ENCODE peak calls at places on chromosomes 1 and 21, in ten cellular contexts. One of them, this sample, is unnamed. For H3K9me3, the result is how much of the 10 kb centered on the place peaks cover.

GRCh38 chr1:168498159-168498609 is 45.6 kb downstream of the XCL2 start:
- DNase-seq in tibial artery: no peak
- DNase-seq in uterus: no peak
- DNase-seq in AG04450: no peak
- DNase-seq in psoas muscle: no peak
- DNase-seq in CD8-positive, alpha-beta T cell: no peak
- DNase-seq in fibroblast of lung: peak
- DNase-seq in tibial nerve: no peak
- DNase-seq in upper lobe of right lung: no peak
- DNase-seq in adipocyte: peak
- DNase-seq in this sample: peak

GRCh38 chr1:54716299-54717047 is 812 bp downstream of the TTC4 start:
- DNase-seq in adipocyte: peak
- DNase-seq in tibial artery: no peak
- DNase-seq in AG04450: no peak
- DNase-seq in uterus: no peak
- DNase-seq in fibroblast of lung: peak
- DNase-seq in psoas muscle: no peak
- DNase-seq in upper lobe of right lung: no peak
- DNase-seq in CD8-positive, alpha-beta T cell: no peak
- DNase-seq in tibial nerve: no peak
- DNase-seq in this sample: no peak

GRCh38 chr1:8665824-8666223 is 151.6 kb downstream of the RERE start:
- DNase-seq in upper lobe of right lung: no peak
- DNase-seq in tibial artery: no peak
- DNase-seq in tibial nerve: no peak
- DNase-seq in adipocyte: no peak
- DNase-seq in AG04450: no peak
- DNase-seq in CD8-positive, alpha-beta T cell: no peak
- DNase-seq in uterus: no peak
- DNase-seq in fibroblast of lung: no peak
- DNase-seq in psoas muscle: no peak
- DNase-seq in this sample: peak

GRCh38 chr1:19488136-19488535 is 2.8 kb upstream of the CAPZB start:
- DNase-seq in tibial artery: peak
- DNase-seq in CD8-positive, alpha-beta T cell: no peak
- DNase-seq in fibroblast of lung: no peak
- DNase-seq in AG04450: no peak
- DNase-seq in upper lobe of right lung: no peak
- DNase-seq in psoas muscle: no peak
- DNase-seq in adipocyte: no peak
- DNase-seq in tibial nerve: no peak
- DNase-seq in uterus: peak
- DNase-seq in this sample: no peak

GRCh38 chr1:169326644-169327316 is 40.8 kb downstream of the NME7 start:
- DNase-seq in CD8-positive, alpha-beta T cell: no peak
- DNase-seq in tibial nerve: no peak
- DNase-seq in tibial artery: no peak
- DNase-seq in fibroblast of lung: peak
- DNase-seq in upper lobe of right lung: no peak
- DNase-seq in AG04450: no peak
- DNase-seq in uterus: no peak
- DNase-seq in psoas muscle: no peak
- DNase-seq in adipocyte: peak
- DNase-seq in this sample: no peak

GRCh38 chr21:41678016-41678935 is 88.6 kb downstream of the RIPK4 start:
- DNase-seq in fibroblast of lung: peak
- DNase-seq in psoas muscle: no peak
- DNase-seq in CD8-positive, alpha-beta T cell: no peak
- DNase-seq in upper lobe of right lung: peak
- DNase-seq in uterus: no peak
- DNase-seq in tibial nerve: no peak
- DNase-seq in AG04450: no peak
- DNase-seq in tibial artery: no peak
- DNase-seq in adipocyte: no peak
- DNase-seq in this sample: no peak

GRCh38 chr1:29396438-29397255 is 160.3 kb downstream of the PTPRU start:
- DNase-seq in CD8-positive, alpha-beta T cell: no peak
- DNase-seq in upper lobe of right lung: no peak
- DNase-seq in uterus: no peak
- DNase-seq in fibroblast of lung: peak
- DNase-seq in tibial nerve: no peak
- DNase-seq in adipocyte: peak
- DNase-seq in AG04450: no peak
- DNase-seq in psoas muscle: no peak
- DNase-seq in tibial artery: no peak
- DNase-seq in this sample: no peak

GRCh38 chr1:37323486-37324377 is 150.6 kb upstream of the ZC3H12A start:
- DNase-seq in psoas muscle: no peak
- DNase-seq in adipocyte: no peak
- DNase-seq in fibroblast of lung: no peak
- DNase-seq in AG04450: no peak
- DNase-seq in CD8-positive, alpha-beta T cell: no peak
- DNase-seq in tibial nerve: no peak
- DNase-seq in upper lobe of right lung: no peak
- DNase-seq in uterus: no peak
- DNase-seq in tibial artery: no peak
- DNase-seq in this sample: peak

GRCh38 chr21:26887241-26887640 is 42.0 kb upstream of the ADAMTS1 start:
- DNase-seq in uterus: no peak
- DNase-seq in tibial artery: no peak
- DNase-seq in CD8-positive, alpha-beta T cell: no peak
- DNase-seq in upper lobe of right lung: no peak
- DNase-seq in psoas muscle: no peak
- DNase-seq in AG04450: no peak
- DNase-seq in fibroblast of lung: peak
- DNase-seq in adipocyte: peak
- DNase-seq in tibial nerve: no peak
- DNase-seq in this sample: no peak

GRCh38 chr1:54356680-54357147 is 49.5 kb downstream of the SSBP3 start:
- DNase-seq in psoas muscle: no peak
- DNase-seq in AG04450: no peak
- DNase-seq in tibial nerve: no peak
- DNase-seq in uterus: no peak
- DNase-seq in upper lobe of right lung: no peak
- DNase-seq in adipocyte: no peak
- DNase-seq in CD8-positive, alpha-beta T cell: peak
- DNase-seq in fibroblast of lung: no peak
- DNase-seq in tibial artery: no peak
- DNase-seq in this sample: no peak

GRCh38 chr1:13661539-13661938 is 38.4 kb upstream of the PRDM2 start:
- DNase-seq in uterus: peak
- DNase-seq in fibroblast of lung: peak
- DNase-seq in upper lobe of right lung: no peak
- DNase-seq in CD8-positive, alpha-beta T cell: no peak
- DNase-seq in adipocyte: no peak
- DNase-seq in tibial artery: no peak
- DNase-seq in tibial nerve: no peak
- DNase-seq in psoas muscle: no peak
- DNase-seq in AG04450: no peak
- DNase-seq in this sample: no peak

GRCh38 chr1:232376632-232377493 is 253.1 kb downstream of the SIPA1L2 start:
- DNase-seq in uterus: no peak
- DNase-seq in tibial nerve: no peak
- DNase-seq in fibroblast of lung: no peak
- DNase-seq in tibial artery: no peak
- DNase-seq in adipocyte: no peak
- DNase-seq in CD8-positive, alpha-beta T cell: no peak
- DNase-seq in psoas muscle: no peak
- DNase-seq in upper lobe of right lung: no peak
- DNase-seq in AG04450: no peak
- DNase-seq in this sample: no peak

GRCh38 chr1:65812065-65812464 is 19.4 kb downstream of the PDE4B start:
- DNase-seq in tibial nerve: peak
- DNase-seq in fibroblast of lung: peak
- DNase-seq in adipocyte: peak
- DNase-seq in psoas muscle: no peak
- DNase-seq in tibial artery: peak
- DNase-seq in uterus: no peak
- DNase-seq in AG04450: peak
- DNase-seq in CD8-positive, alpha-beta T cell: no peak
- DNase-seq in upper lobe of right lung: no peak
- DNase-seq in this sample: no peak

DNA sequence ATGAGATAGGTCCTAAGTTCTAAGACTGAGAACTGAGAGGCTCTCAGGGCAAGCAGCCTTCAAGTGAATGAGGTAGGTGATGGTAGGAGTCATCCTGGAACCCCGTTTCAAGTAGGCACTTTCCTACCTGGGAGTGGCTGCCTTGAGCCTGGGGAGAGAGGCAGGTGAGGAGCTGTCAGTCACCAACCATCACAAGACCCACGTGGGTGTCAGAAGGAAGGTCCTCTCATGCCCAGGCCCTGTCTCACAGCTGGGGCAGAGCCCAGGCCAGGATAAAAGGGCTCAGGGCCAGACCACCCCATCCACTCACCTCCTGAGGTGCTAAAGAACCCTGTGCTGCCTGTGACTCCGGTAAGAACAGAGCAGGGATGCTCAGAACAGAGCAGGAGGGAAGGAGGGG is at the start of gene LCE1D:
- DNase-seq in AG04450: no peak
- DNase-seq in tibial artery: no peak
- DNase-seq in fibroblast of lung: no peak
- DNase-seq in upper lobe of right lung: no peak
- DNase-seq in psoas muscle: no peak
- DNase-seq in adipocyte: no peak
- DNase-seq in uterus: no peak
- DNase-seq in CD8-positive, alpha-beta T cell: no peak
- DNase-seq in tibial nerve: no peak
- DNase-seq in this sample: no peak
- H3K9me3 ChIP-seq in AG04450: under half
- H3K9me3 ChIP-seq in tibial artery: under half
- H3K9me3 ChIP-seq in fibroblast of lung: under half
- H3K9me3 ChIP-seq in upper lobe of right lung: under half
- H3K9me3 ChIP-seq in psoas muscle: under half
- H3K9me3 ChIP-seq in adipocyte: under half
- H3K9me3 ChIP-seq in uterus: under half
- H3K9me3 ChIP-seq in CD8-positive, alpha-beta T cell: under half
- H3K9me3 ChIP-seq in tibial nerve: under half
- H3K9me3 ChIP-seq in this sample: under half

DNA sequence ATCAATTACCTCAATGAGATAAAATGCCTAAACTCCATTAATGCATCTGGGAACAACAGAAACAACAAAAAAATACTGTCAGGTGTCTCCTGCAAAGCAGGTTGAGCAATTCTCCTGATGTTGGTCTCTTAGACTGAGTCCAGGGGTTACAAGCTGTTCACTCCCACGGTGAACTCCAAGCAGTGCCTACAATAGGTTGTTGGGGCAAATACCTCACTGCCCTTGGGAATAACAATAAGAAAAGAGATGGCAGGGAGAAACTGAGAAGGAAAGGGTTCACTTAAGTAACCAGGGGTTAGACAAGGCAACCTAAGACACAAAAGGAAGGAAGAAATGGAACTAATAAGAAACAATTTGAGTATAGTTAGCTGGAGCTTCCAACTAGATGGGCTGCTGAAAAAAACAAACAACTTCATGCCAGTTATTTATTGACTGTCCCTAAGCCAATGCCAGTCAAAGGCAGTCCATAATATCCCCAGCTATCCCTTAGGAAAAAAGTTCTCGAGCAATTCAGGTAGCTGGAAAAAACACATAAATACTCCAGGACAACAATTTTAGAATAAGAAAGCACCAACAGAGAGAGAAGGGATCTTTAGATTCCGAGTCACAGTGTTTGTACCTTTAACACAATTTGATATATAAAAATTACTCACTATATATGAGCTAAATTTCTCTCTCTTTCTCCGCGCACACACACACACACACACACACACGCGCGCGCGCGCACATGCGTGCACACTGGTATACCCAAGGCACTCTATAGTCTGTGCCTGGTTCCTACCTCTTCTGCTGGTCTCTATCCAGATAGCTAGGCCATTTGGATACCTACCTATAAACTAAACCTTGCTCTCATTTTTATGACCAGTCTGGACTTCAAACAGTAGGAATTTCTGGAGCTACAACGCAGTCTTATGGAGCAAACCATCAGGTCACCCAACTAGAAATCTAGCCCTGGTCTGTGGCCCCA is 97.4 kb upstream of the MAGI3 start:
- DNase-seq in AG04450: no peak
- DNase-seq in upper lobe of right lung: no peak
- DNase-seq in psoas muscle: no peak
- DNase-seq in uterus: no peak
- DNase-seq in adipocyte: no peak
- DNase-seq in fibroblast of lung: no peak
- DNase-seq in CD8-positive, alpha-beta T cell: no peak
- DNase-seq in tibial artery: no peak
- DNase-seq in tibial nerve: no peak
- DNase-seq in this sample: no peak
- H3K4me3 ChIP-seq in AG04450: no peak
- H3K4me3 ChIP-seq in upper lobe of right lung: no peak
- H3K4me3 ChIP-seq in psoas muscle: no peak
- H3K4me3 ChIP-seq in uterus: no peak
- H3K4me3 ChIP-seq in adipocyte: no peak
- H3K4me3 ChIP-seq in fibroblast of lung: no peak
- H3K4me3 ChIP-seq in CD8-positive, alpha-beta T cell: no peak
- H3K4me3 ChIP-seq in tibial artery: no peak
- H3K4me3 ChIP-seq in tibial nerve: no peak
- H3K4me3 ChIP-seq in this sample: no peak

DNA sequence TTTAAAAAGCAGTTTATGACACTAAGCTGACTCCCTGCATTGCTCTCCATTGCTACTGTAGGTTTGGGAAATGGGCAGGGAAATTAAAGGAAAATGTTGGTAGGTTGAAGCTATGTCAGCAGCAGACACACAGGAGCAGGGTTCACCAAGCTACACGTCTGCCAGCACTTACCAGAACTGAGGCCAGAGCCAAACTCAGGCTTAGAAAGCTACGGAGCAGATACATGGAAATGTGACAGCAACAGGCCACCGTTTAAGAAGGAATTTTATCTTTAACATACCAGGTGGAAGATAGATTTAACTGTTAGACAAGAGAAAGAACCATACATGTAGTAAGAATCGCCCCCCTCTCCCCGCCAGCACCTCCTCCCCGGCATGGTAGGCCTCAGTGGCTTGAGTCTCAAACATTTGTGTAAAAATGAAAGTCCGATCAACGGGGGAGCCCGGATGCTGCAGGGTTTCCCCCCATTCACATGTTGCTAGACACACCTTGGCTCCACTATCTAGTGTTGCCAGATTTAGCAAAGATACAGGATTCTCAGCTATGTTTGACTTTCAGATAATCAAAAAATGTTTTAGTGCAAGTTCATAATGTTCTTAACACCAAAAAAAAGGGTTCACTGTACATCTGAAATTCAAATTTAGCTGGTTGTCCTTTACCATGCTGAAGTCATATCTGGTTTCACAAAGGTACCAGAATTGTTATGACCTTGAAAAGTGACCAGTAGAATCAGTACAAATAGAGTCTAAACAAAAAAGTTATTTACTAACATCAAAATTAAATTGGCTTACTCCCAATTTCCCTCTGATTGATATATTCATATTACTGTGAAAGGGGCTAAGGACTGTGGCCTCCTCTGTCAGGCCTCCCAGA is 6.7 kb downstream of the OR2T11 start:
- DNase-seq in upper lobe of right lung: no peak
- DNase-seq in uterus: no peak
- DNase-seq in tibial nerve: no peak
- DNase-seq in CD8-positive, alpha-beta T cell: no peak
- DNase-seq in psoas muscle: no peak
- DNase-seq in AG04450: no peak
- DNase-seq in fibroblast of lung: no peak
- DNase-seq in adipocyte: no peak
- DNase-seq in tibial artery: no peak
- DNase-seq in this sample: no peak
- H3K9me3 ChIP-seq in upper lobe of right lung: under half
- H3K9me3 ChIP-seq in uterus: under half
- H3K9me3 ChIP-seq in tibial nerve: under half
- H3K9me3 ChIP-seq in CD8-positive, alpha-beta T cell: under half
- H3K9me3 ChIP-seq in psoas muscle: under half
- H3K9me3 ChIP-seq in AG04450: under half
- H3K9me3 ChIP-seq in fibroblast of lung: under half
- H3K9me3 ChIP-seq in adipocyte: under half
- H3K9me3 ChIP-seq in tibial artery: under half
- H3K9me3 ChIP-seq in this sample: under half

GRCh38 chr1:43971336-43971980 is 1.6 kb downstream of the DPH2 start:
- DNase-seq in uterus: no peak
- DNase-seq in tibial nerve: no peak
- DNase-seq in upper lobe of right lung: no peak
- DNase-seq in adipocyte: no peak
- DNase-seq in tibial artery: no peak
- DNase-seq in psoas muscle: peak
- DNase-seq in CD8-positive, alpha-beta T cell: no peak
- DNase-seq in AG04450: no peak
- DNase-seq in fibroblast of lung: no peak
- DNase-seq in this sample: no peak
- H3K4me3 ChIP-seq in uterus: no peak
- H3K4me3 ChIP-seq in tibial nerve: no peak
- H3K4me3 ChIP-seq in upper lobe of right lung: no peak
- H3K4me3 ChIP-seq in adipocyte: peak
- H3K4me3 ChIP-seq in tibial artery: no peak
- H3K4me3 ChIP-seq in psoas muscle: peak
- H3K4me3 ChIP-seq in CD8-positive, alpha-beta T cell: no peak
- H3K4me3 ChIP-seq in AG04450: no peak
- H3K4me3 ChIP-seq in fibroblast of lung: no peak
- H3K4me3 ChIP-seq in this sample: no peak